ENCODE peak calls at places on chromosomes 13 and 19, in seven cellular contexts. U is DND-41; Z is CD4-positive, CD25-positive, alpha-beta regulatory T cell; V is IMR-90; S is CD8-positive, alpha-beta T cell; T is left ventricle myocardium inferior; I is breast epithelium. F is an unnamed sample. For H3K9me3, the result is how much of the 10 kb centered on the place peaks cover.

GRCh38 chr13:113857531-113858195 is 6.2 kb downstream of the GAS6 start:
- DNase-seq in U (no peak), Z (no peak), V (no peak), S (no peak), T (no peak), I (peak), F (no peak)

GRCh38 chr13:30196025-30196424 is 111.3 kb downstream of the KATNAL1 start:
- DNase-seq in U (no peak), Z (no peak), V (peak), S (no peak), T (no peak), I (no peak), F (no peak)

GRCh38 chr13:46341112-46341711 is 45.8 kb downstream of the RUBCNL start:
- DNase-seq in U (no peak), Z (no peak), V (peak), S (no peak), T (no peak), I (no peak), F (no peak)

GRCh38 chr19:46722421-46723022 is 5.6 kb upstream of the PRKD2 start:
- DNase-seq in U (peak), Z (no peak), V (no peak), S (no peak), T (no peak), I (no peak), F (no peak)

GRCh38 chr13:43493496-43494000 is 293.2 kb downstream of the ENOX1 start:
- DNase-seq in U (no peak), Z (no peak), V (no peak), S (no peak), T (no peak), I (no peak), F (no peak)

GRCh38 chr19:43329989-43330388 is 23.5 kb upstream of the CD177 start:
- DNase-seq in U (no peak), Z (no peak), V (no peak), S (no peak), T (no peak), I (no peak), F (no peak)

GRCh38 chr19:41265376-41266153 is 1.4 kb downstream of the HNRNPUL1 start:
- DNase-seq in U (peak), Z (no peak), V (peak), S (peak), T (no peak), I (no peak), F (peak)

GRCh38 chr13:42354246-42355117 is 82.5 kb downstream of the AKAP11 start:
- DNase-seq in U (peak), Z (peak), V (peak), S (peak), T (no peak), I (no peak), F (no peak)

GRCh38 chr13:47215741-47216140 is 318.9 kb upstream of the HTR2A start:
- DNase-seq in U (no peak), Z (no peak), V (peak), S (no peak), T (no peak), I (no peak), F (peak)

GRCh38 chr19:49217382-49217781 is 59.8 kb downstream of the TRPM4 start:
- DNase-seq in U (no peak), Z (no peak), V (peak), S (no peak), T (peak), I (no peak), F (no peak)

GRCh38 chr19:19269952-19270694 is 3.0 kb downstream of the TM6SF2 start:
- DNase-seq in U (no peak), Z (no peak), V (no peak), S (no peak), T (no peak), I (no peak), F (no peak)

GRCh38 chr13:75495938-75496337 is 14.0 kb upstream of the TBC1D4 start:
- DNase-seq in U (no peak), Z (no peak), V (peak), S (no peak), T (no peak), I (no peak), F (no peak)

GRCh38 chr13:111225810-111226546 is 94.5 kb upstream of the TEX29 start:
- DNase-seq in U (no peak), Z (no peak), V (no peak), S (no peak), T (no peak), I (no peak), F (no peak)

GRCh38 chr13:80239571-80240255 is 101.2 kb downstream of the SPRY2 start:
- DNase-seq in U (no peak), Z (no peak), V (peak), S (no peak), T (no peak), I (no peak), F (no peak)

GRCh38 chr13:19838726-19839342 is 24.6 kb downstream of the ZMYM5 start:
- DNase-seq in U (no peak), Z (no peak), V (peak), S (no peak), T (no peak), I (no peak), F (no peak)

GRCh38 chr13:43078399-43078798 is 55.0 kb downstream of the DNAJC15 start:
- DNase-seq in U (no peak), Z (no peak), V (no peak), S (no peak), T (no peak), I (no peak), F (no peak)

GRCh38 chr19:40613669-40614594 is 12.8 kb downstream of the LTBP4 start:
- DNase-seq in U (peak), Z (peak), V (peak), S (peak), T (peak), I (peak), F (peak)

GRCh38 chr19:3350014-3350663 is 16.2 kb upstream of the NFIC start:
- DNase-seq in U (no peak), Z (no peak), V (peak), S (no peak), T (no peak), I (no peak), F (no peak)

GRCh38 chr13:113451951-113452421 is 1.3 kb downstream of the ADPRHL1 start:
- DNase-seq in U (no peak), Z (no peak), V (no peak), S (no peak), T (peak), I (no peak), F (no peak)

GRCh38 chr13:66887088-66887487 is 343.0 kb downstream of the PCDH9 start:
- DNase-seq in U (no peak), Z (no peak), V (peak), S (no peak), T (no peak), I (no peak), F (no peak)

GRCh38 chr19:55986487-55986886 is at the start of gene NLRP5:
- DNase-seq in U (no peak), Z (no peak), V (no peak), S (no peak), T (no peak), I (no peak), F (no peak)

GRCh38 chr19:30376272-30376671 is 4.1 kb downstream of the ZNF536 start:
- DNase-seq in U (no peak), Z (no peak), V (no peak), S (no peak), T (no peak), I (no peak), F (no peak)

GRCh38 chr13:79937311-79938243 is 403.3 kb downstream of the SPRY2 start:
- DNase-seq in U (no peak), Z (no peak), V (no peak), S (no peak), T (no peak), I (no peak), F (no peak)

GRCh38 chr19:7366701-7367420 is 18.1 kb downstream of the ARHGEF18 start:
- DNase-seq in U (peak), Z (no peak), V (peak), S (no peak), T (no peak), I (no peak), F (peak)

GRCh38 chr19:16638666-16639065 is 10.7 kb upstream of the MED26 start:
- DNase-seq in U (no peak), Z (no peak), V (no peak), S (no peak), T (no peak), I (no peak), F (no peak)

GRCh38 chr19:18165794-18166544 is 7.6 kb upstream of the IFI30 start:
- DNase-seq in U (no peak), Z (no peak), V (no peak), S (no peak), T (no peak), I (no peak), F (no peak)

GRCh38 chr13:99357920-99358319 is 50.7 kb upstream of the GPR183 start:
- DNase-seq in U (no peak), Z (no peak), V (no peak), S (no peak), T (no peak), I (no peak), F (no peak)

GRCh38 chr19:33813391-33814101 is 16.9 kb downstream of the KCTD15 start:
- DNase-seq in U (no peak), Z (no peak), V (no peak), S (no peak), T (no peak), I (no peak), F (no peak)

GRCh38 chr13:23984541-23984940 is 87.2 kb upstream of the C1QTNF9B start:
- DNase-seq in U (no peak), Z (no peak), V (no peak), S (no peak), T (no peak), I (peak), F (no peak)
- H3K9me3 ChIP-seq in U (under half), Z (under half), V (under half), S (under half), T (under half), I (under half), F (under half)

GRCh38 chr13:74070065-74070464 is 64.1 kb downstream of the KLF12 start:
- DNase-seq in U (peak), Z (peak), V (no peak), S (peak), T (no peak), I (no peak), F (no peak)
- H3K4me3 ChIP-seq in U (peak), Z (peak), V (no peak), S (peak), T (no peak), I (no peak), F (no peak)

DNA sequence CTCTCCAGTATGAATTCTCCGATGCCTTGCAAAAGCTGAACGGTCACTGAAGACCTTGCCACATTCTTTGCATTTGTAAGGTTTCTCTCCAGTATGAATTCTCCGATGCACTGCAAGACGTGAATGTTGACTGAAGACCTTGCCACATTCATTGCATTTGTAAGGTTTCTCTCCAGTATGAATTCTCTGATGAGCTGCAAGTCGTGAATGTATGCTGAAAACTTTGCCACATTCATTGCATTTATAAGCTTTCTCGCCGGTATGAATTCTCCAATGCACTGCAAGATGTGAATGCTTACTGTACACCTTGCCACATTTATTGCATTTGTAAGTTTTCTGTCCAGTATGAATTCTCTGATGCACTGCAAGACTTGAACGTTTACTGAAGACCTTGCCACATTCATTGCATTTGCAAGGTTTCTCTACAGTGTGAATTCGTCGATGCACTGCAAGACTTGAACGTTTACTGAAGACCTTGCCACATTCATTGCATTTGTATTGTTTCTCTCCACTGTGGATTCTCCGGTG is 20.0 kb upstream of the ZNF841 start:
- DNase-seq in U (no peak), Z (no peak), V (no peak), S (no peak), T (no peak), I (no peak), F (no peak)
- H3K9me3 ChIP-seq in U (half or more), Z (half or more), V (half or more), S (half or more), T (half or more), I (half or more), F (half or more)

GRCh38 chr13:27034678-27035111 is 136.9 kb downstream of the USP12 start:
- DNase-seq in U (no peak), Z (no peak), V (no peak), S (no peak), T (no peak), I (no peak), F (no peak)
- H3K4me3 ChIP-seq in U (no peak), Z (no peak), V (no peak), S (no peak), T (peak), I (no peak), F (no peak)

DNA sequence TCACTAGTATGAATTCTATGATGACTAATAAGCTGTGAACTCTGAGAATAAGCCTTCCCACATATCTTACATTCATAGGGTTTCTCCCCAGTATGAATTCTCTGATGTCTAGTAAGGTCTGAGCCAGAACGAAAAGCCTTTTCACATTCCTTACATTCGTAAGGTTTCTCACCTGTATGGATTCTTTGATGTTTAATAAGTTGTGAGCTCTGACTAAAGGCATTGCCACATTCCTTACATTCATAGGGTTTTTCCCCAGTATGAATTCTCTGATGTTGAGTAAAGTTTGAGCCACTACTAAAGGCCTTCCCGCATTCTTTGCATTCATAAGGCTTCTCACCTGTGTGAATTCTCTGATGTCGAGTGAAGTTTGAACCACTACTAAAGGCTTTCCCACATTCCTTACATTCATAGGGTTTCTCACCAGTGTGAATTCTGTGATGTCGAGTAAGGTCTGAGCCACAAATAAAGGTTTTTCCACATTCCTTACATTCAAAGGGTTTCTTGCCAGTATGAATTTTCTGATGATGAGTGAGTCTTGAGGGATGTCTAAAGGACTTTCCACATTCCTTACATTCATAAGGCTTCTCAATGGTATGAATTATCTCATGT is 30.7 kb upstream of the ZFP82 start:
- DNase-seq in U (no peak), Z (no peak), V (no peak), S (no peak), T (no peak), I (no peak), F (no peak)
- H3K9me3 ChIP-seq in U (half or more), Z (half or more), V (under half), S (under half), T (half or more), I (half or more), F (half or more)

GRCh38 chr19:772043-772442 is 21.1 kb downstream of the MISP start:
- DNase-seq in U (no peak), Z (no peak), V (no peak), S (no peak), T (no peak), I (no peak), F (no peak)

GRCh38 chr19:765179-765738 is 14.3 kb downstream of the MISP start:
- DNase-seq in U (no peak), Z (no peak), V (no peak), S (no peak), T (no peak), I (no peak), F (no peak)

GRCh38 chr19:769610-770009 is 18.7 kb downstream of the MISP start:
- DNase-seq in U (no peak), Z (no peak), V (no peak), S (no peak), T (no peak), I (no peak), F (no peak)

GRCh38 chr19:771332-771785 is 20.4 kb downstream of the MISP start:
- DNase-seq in U (peak), Z (peak), V (peak), S (no peak), T (no peak), I (no peak), F (peak)

DNA sequence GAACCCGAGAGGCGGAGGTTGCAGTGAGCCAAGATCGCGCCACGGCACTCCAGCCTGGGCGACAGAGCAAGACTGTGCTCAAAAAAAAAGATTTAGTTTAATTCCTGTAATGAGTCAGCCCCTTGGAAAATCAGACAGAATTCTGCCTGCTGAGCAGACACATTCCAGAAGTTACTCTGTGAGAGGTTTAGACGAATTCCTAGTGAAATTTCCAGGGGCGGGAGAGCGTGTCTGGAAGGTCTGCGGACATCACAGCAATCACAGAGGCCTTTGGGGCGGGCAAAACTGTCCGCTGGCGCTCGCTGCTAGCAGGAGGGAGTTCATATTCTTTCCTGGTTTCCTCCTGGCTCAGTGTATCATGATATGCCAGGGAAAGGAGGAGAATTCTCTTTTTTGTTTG is 17.5 kb downstream of the MISP start:
- DNase-seq in U (no peak), Z (no peak), V (peak), S (no peak), T (no peak), I (no peak), F (peak)
- H3K4me3 ChIP-seq in U (no peak), Z (no peak), V (no peak), S (no peak), T (no peak), I (no peak), F (no peak)

GRCh38 chr19:54662730-54663129 is at the start of gene LILRB4:
- DNase-seq in U (no peak), Z (no peak), V (no peak), S (no peak), T (peak), I (no peak), F (no peak)
- H3K9me3 ChIP-seq in U (under half), Z (under half), V (under half), S (under half), T (under half), I (under half), F (under half)

GRCh38 chr19:20565321-20566018 is at the start of gene ZNF737:
- DNase-seq in U (peak), Z (peak), V (peak), S (peak), T (peak), I (peak), F (peak)
- H3K4me3 ChIP-seq in U (peak), Z (peak), V (peak), S (peak), T (peak), I (peak), F (peak)

GRCh38 chr19:27884376-27884775 is 1328.6 kb downstream of the UQCRFS1 start:
- DNase-seq in U (no peak), Z (no peak), V (no peak), S (no peak), T (no peak), I (no peak), F (no peak)

GRCh38 chr19:27881213-27881612 is 1331.7 kb downstream of the UQCRFS1 start:
- DNase-seq in U (no peak), Z (no peak), V (no peak), S (no peak), T (no peak), I (no peak), F (no peak)

GRCh38 chr19:27889156-27889555 is 1323.8 kb downstream of the UQCRFS1 start:
- DNase-seq in U (no peak), Z (no peak), V (no peak), S (no peak), T (no peak), I (no peak), F (no peak)

GRCh38 chr19:27887946-27888345 is 1325.0 kb downstream of the UQCRFS1 start:
- DNase-seq in U (no peak), Z (no peak), V (no peak), S (no peak), T (no peak), I (no peak), F (no peak)

DNA sequence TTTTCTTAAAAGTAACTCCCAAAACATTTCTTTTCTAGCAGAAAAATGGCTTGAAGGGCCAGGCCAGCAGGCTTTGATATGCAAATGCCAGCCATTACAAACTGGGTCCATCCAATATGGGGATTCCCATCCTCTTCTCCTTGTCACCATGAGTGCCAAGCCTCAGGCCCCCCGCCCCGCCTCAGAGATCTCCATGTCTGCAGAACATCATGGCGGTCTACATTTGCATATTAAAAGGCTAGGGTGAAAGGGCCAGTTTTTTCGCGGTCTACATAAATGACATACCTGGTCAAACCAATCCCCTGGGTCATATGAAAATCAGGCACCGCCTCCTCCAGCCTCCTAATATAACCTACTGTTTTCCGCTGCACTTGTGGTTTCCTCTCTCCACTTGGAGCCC is 1327.6 kb downstream of the UQCRFS1 start:
- DNase-seq in U (no peak), Z (no peak), V (no peak), S (no peak), T (no peak), I (no peak), F (no peak)
- H3K9me3 ChIP-seq in U (under half), Z (under half), V (under half), S (under half), T (under half), I (under half), F (under half)